ENCODE peak calls at places on chromosomes 16 and 17, in eight cellular contexts. Q, S, C, F, Y, E, X and M are unnamed samples.

GRCh38 chr17:62809656-62810055 is 1.5 kb upstream of the MARCHF10 start:
- DNase-seq in Y (no peak), E (peak), X (no peak), C (no peak), Q (no peak), F (no peak), S (no peak), M (no peak)

GRCh38 chr17:47305302-47305923 is 18.3 kb upstream of the EFCAB13 start:
- DNase-seq in C (no peak), Q (peak), X (no peak), S (no peak), Y (no peak), E (peak), F (no peak), M (no peak)

GRCh38 chr16:86227041-86227440 is 283.3 kb upstream of the FOXF1 start:
- DNase-seq in S (peak), F (peak), E (no peak), X (no peak), C (no peak), Q (no peak), Y (peak), M (no peak)

GRCh38 chr16:19517424-19518089 is 4.3 kb downstream of the GDE1 start:
- DNase-seq in E (peak), X (no peak), S (no peak), F (no peak), C (no peak), Y (no peak), Q (no peak), M (no peak)

GRCh38 chr17:43349142-43349541 is 49.7 kb upstream of the ARL4D start:
- DNase-seq in E (no peak), X (no peak), Q (no peak), C (no peak), S (no peak), Y (no peak), F (no peak), M (no peak)

GRCh38 chr16:1929105-1929504 is 10.9 kb upstream of the HS3ST6 start:
- DNase-seq in X (no peak), F (no peak), Y (no peak), Q (peak), E (peak), C (no peak), S (no peak), M (peak)

GRCh38 chr16:89899879-89900481 is 18.7 kb upstream of the MC1R start:
- DNase-seq in C (no peak), Y (no peak), F (no peak), S (no peak), Q (no peak), E (no peak), X (no peak), M (no peak)

GRCh38 chr16:15954814-15955151 is 5.4 kb downstream of the ABCC1 start:
- DNase-seq in X (no peak), Y (no peak), F (no peak), S (no peak), C (no peak), Q (peak), E (peak), M (no peak)

GRCh38 chr16:49644143-49644460 is 211.8 kb downstream of the ZNF423 start:
- DNase-seq in F (no peak), S (no peak), Y (no peak), E (peak), X (no peak), C (no peak), Q (no peak), M (no peak)

GRCh38 chr16:4303973-4304372 is 11.9 kb upstream of the GLIS2 start:
- DNase-seq in C (no peak), Y (no peak), S (no peak), E (no peak), X (no peak), F (no peak), Q (no peak), M (no peak)

GRCh38 chr17:70029019-70029767 is 45.8 kb upstream of the KCNJ16 start:
- DNase-seq in Q (no peak), X (no peak), Y (no peak), S (no peak), E (no peak), F (no peak), C (no peak), M (no peak)

GRCh38 chr17:81712468-81713003 is 452 bp downstream of the SLC25A10 start:
- DNase-seq in F (peak), Y (peak), E (no peak), X (no peak), C (no peak), S (no peak), Q (peak), M (peak)

GRCh38 chr16:57628008-57628781 is at the start of gene ADGRG1:
- DNase-seq in F (peak), E (peak), X (no peak), S (no peak), C (peak), Q (peak), Y (peak), M (no peak)

GRCh38 chr17:48492401-48493298 is 38.2 kb downstream of the HOXB1 start:
- DNase-seq in Y (peak), C (peak), S (peak), F (peak), E (peak), X (peak), Q (peak), M (no peak)

GRCh38 chr16:79184464-79184863 is 416.1 kb downstream of the MAF start:
- DNase-seq in Q (no peak), E (no peak), Y (no peak), S (no peak), F (no peak), X (no peak), C (no peak), M (no peak)

GRCh38 chr16:79188115-79188779 is 412.3 kb downstream of the MAF start:
- DNase-seq in X (no peak), S (no peak), Y (no peak), E (no peak), Q (no peak), C (no peak), F (no peak), M (no peak)

GRCh38 chr16:79183571-79183970 is 417.0 kb downstream of the MAF start:
- DNase-seq in E (no peak), Y (no peak), F (no peak), C (no peak), Q (no peak), S (no peak), X (no peak), M (no peak)

GRCh38 chr16:79186196-79186595 is 414.3 kb downstream of the MAF start:
- DNase-seq in Q (no peak), Y (no peak), E (no peak), C (no peak), F (no peak), X (no peak), S (no peak), M (no peak)

GRCh38 chr16:79185681-79186080 is 414.9 kb downstream of the MAF start:
- DNase-seq in S (no peak), Y (no peak), F (no peak), Q (no peak), C (no peak), E (no peak), X (no peak), M (no peak)
- H3K4me3 ChIP-seq in S (no peak), Y (no peak), F (no peak), Q (no peak), C (no peak), E (no peak), X (no peak), M (no peak)

DNA sequence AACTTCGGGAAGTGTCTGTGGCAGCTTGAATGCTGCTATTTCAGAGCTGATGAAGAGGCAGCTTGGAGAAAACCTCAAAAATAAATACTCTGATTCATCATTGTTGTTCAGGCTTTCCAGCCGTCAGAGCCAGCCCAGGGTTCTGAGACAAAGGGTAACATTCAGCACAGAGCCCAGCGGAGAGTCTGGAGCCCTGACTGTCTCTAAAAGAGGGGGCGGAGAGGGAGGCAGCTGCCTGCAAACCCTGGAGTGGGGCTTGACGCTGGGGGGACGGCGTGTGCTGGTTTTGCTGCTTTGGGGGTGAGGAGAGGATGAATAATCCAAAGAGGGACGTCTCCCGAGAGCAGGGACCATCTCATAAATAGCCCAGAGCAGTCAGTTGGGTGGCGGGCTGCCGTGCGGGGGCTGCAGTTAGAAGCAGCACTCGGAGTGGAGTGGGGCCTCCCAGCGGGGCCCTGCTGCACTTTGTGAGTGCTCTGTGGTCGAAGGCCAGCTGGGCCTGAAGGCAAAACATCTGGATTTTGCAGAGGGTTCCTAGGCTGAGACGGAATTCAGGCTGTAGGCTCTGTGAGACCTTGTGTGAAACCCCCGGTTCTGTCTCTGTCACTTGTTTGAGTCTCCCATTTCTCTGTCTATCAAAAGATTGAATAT is 237.8 kb downstream of the PRKCA start:
- DNase-seq in X (no peak), E (peak), F (peak), Q (peak), Y (no peak), C (no peak), S (no peak), M (peak)
- TF ChIP-seq CTCF in X (no peak), E (no peak), F (no peak), Q (no peak), Y (no peak), C (no peak), S (no peak), M (peak)

DNA sequence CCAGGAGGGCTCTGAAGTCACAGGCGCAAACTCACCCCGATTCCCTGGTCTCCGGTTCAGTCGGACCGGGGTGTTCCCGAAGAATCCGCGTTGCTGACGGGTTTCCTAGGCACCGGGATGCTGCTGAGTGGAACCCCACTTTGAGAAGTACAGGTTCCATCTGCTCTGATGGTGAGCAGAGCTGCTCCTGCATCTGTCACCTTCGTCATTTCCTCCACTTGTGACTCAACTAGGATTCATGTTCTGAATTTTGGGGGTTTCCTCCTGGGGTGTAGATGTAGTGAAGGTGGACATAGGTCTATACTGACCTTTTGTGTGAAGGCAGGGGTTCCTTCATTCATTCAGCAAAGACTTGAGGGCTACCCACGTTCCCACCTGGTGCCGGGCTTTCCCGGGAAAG is 25.0 kb downstream of the LGALS3BP start:
- DNase-seq in F (no peak), S (no peak), E (no peak), Q (no peak), C (no peak), Y (no peak), X (no peak), M (no peak)
- H3K4me3 ChIP-seq in F (no peak), S (no peak), E (no peak), Q (no peak), C (no peak), Y (no peak), X (no peak), M (no peak)

DNA sequence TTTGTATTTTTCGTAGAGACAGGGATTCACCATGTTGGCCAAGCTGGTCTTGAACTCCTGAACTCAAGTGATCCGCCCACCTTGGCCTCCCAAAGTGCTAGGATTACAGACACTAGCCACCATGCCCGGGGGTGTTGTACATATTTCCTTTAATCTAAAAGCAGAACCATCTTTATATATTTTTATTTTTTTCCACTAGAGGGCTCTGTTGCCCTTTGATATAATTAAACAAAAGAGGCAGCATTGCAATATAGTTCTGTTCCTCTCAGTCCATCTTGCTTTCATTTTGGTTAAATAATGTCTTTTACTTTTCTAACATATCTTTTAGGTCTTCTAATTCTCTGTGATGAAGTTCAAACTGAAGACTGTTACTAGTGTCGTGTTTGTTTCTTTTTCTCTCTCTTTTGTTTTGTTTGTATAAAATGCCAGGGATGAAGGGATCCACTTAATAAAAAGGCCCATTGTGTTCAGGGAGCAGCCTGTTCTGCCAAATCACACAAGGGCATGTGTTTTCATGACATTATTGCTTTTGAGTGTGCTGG is 23.4 kb downstream of the WWOX start:
- DNase-seq in Q (peak), S (no peak), C (no peak), Y (no peak), F (no peak), X (no peak), E (peak), M (peak)
- TF ChIP-seq CTCF in Q (no peak), S (peak), C (no peak), Y (no peak), F (peak), X (peak), E (peak), M (peak)